ENCODE peak calls at places on chromosomes 4 and X, in ten cellular contexts. Z is fibroblast of lung, B is heart left ventricle, X is ovary, T is H9, E is left ventricle myocardium inferior, S is T-helper 17 cell, P is stomach, N is cardiac muscle cell, K is sigmoid colon. V is an unnamed sample. For H3K9me3, the result is how much of the 10 kb centered on the place peaks cover.

GRCh38 chrX:125769628-125770027 is 396.5 kb downstream of the DCAF12L2 start:
- DNase-seq in E (no peak), S (no peak), B (no peak), Z (no peak), T (no peak), K (no peak), X (no peak), P (no peak), N (no peak), V (no peak)

GRCh38 chrX:105013719-105014118 is 206.8 kb downstream of the TEX13A start:
- DNase-seq in E (no peak), P (no peak), S (no peak), K (no peak), Z (no peak), N (no peak), B (no peak), T (no peak), X (no peak), V (no peak)

GRCh38 chr4:150237110-150237852 is 159.0 kb downstream of the DCLK2 start:
- DNase-seq in P (no peak), B (no peak), E (no peak), N (peak), X (no peak), S (no peak), Z (peak), K (no peak), T (no peak), V (no peak)

GRCh38 chrX:67604979-67605703 is 61.3 kb downstream of the AR start:
- DNase-seq in T (no peak), S (no peak), N (peak), P (no peak), E (no peak), B (no peak), X (no peak), K (no peak), Z (peak), V (peak)

GRCh38 chrX:22577181-22577580 is 304.5 kb downstream of the CBLL2 start:
- DNase-seq in B (no peak), N (no peak), Z (peak), P (no peak), S (no peak), E (no peak), X (no peak), T (no peak), K (no peak), V (peak)

GRCh38 chrX:124098089-124098488 is 136.6 kb downstream of the STAG2 start:
- DNase-seq in N (peak), T (no peak), B (no peak), S (no peak), X (no peak), P (no peak), K (no peak), Z (peak), E (no peak), V (no peak)

GRCh38 chr4:182847543-182847942 is 69.6 kb downstream of the DCTD start:
- DNase-seq in P (no peak), S (no peak), B (no peak), X (no peak), E (no peak), T (no peak), K (no peak), Z (no peak), N (no peak), V (peak)

GRCh38 chrX:92351531-92351930 is 572.4 kb downstream of the PCDH11X start:
- DNase-seq in K (no peak), E (no peak), T (no peak), P (no peak), X (no peak), N (no peak), S (no peak), B (no peak), Z (no peak), V (no peak)

GRCh38 chr4:139852612-139853269 is 187.1 kb downstream of the MGST2 start:
- DNase-seq in X (no peak), T (no peak), Z (no peak), K (no peak), S (no peak), P (no peak), N (no peak), B (no peak), E (no peak), V (no peak)

GRCh38 chr4:139849219-139849618 is 183.6 kb downstream of the MGST2 start:
- DNase-seq in E (no peak), Z (no peak), X (no peak), K (no peak), B (no peak), S (no peak), P (no peak), T (no peak), N (no peak), V (no peak)

GRCh38 chr4:139853309-139853708 is 187.7 kb downstream of the MGST2 start:
- DNase-seq in X (no peak), E (no peak), T (peak), P (no peak), Z (no peak), S (no peak), B (no peak), K (no peak), N (no peak), V (no peak)

GRCh38 chr4:139851133-139851532 is 185.5 kb downstream of the MGST2 start:
- DNase-seq in K (no peak), T (no peak), S (no peak), Z (no peak), N (no peak), E (no peak), X (no peak), B (no peak), P (no peak), V (no peak)

DNA sequence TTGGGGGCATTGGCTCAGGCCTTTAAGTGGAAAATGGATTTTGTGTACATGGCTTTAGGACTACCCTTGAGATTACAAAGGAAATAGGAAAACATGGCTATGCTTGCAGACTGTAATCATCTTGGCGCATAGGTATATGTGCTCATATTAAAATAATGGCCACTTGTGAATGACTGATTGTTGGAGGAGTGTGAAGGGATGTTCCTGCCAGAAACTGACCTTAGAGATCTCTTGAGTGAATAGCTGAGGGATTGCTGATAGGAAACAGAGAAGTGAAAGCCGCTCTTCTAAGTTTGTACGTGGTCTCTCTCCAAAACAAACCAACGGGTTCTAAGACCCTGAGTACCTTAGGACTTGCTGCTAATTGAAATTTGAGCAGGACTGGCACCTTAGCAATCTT is 186.0 kb downstream of the MGST2 start:
- DNase-seq in T (no peak), K (no peak), P (no peak), S (no peak), B (no peak), E (no peak), X (no peak), N (no peak), Z (no peak), V (no peak)
- H3K9me3 ChIP-seq in T (under half), K (under half), P (under half), S (under half), B (under half), E (under half), X (under half), N (under half), Z (under half), V (under half)

GRCh38 chr4:115370012-115370411 is 256.6 kb upstream of the NDST4 start:
- DNase-seq in Z (no peak), K (no peak), T (no peak), B (no peak), S (no peak), N (no peak), E (no peak), X (no peak), P (no peak), V (no peak)
- H3K9me3 ChIP-seq in Z (under half), K (under half), T (under half), B (under half), S (under half), N (under half), E (under half), X (under half), P (under half), V (under half)

GRCh38 chrX:155592331-155592730 is 20.4 kb downstream of the TMLHE start:
- DNase-seq in P (no peak), K (no peak), B (no peak), S (no peak), Z (no peak), X (no peak), N (no peak), T (no peak), E (no peak), V (no peak)
- H3K9me3 ChIP-seq in P (under half), K (under half), B (under half), S (under half), Z (under half), X (under half), N (under half), T (under half), E (half or more), V (under half)

DNA sequence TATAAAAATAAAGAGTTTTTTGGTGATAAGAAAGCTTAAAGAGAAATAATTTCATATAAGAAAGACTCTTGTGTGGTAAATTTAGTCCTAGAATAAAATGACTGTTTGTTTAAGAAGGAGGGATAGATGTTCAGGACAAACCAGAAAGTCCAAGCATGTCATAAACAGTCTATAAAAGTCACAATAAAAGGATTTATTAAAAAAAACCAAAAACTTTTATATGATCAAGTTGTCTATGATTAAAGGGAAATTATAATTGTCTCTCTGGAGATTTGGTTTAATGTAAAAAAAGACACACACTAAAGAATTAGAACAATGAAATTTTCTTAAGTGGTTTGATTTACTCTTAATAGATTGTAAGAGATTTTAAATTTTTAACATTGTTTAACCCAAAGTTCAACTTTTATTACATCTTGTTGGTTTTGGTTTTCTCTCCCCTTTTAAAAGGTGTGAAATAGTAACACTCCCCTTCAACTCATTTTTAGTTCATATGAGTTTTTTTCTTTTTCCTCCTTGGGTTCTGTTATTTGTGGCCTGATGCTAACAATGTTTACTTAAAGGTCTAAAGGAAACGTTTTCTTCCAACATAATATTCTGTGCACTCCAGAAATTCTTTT is 89.7 kb downstream of the PDHA2 start:
- DNase-seq in N (peak), X (no peak), K (no peak), P (no peak), Z (no peak), T (no peak), S (no peak), E (no peak), B (no peak), V (no peak)
- H3K9me3 ChIP-seq in N (under half), X (under half), K (under half), P (under half), Z (under half), T (under half), S (under half), E (half or more), B (under half), V (under half)